ENCODE peak calls at places on chromosomes 16 and 17, in nine cellular contexts. One of them, this sample, is unnamed.

GRCh38 chr17:20256144-20256543 is 211.2 kb downstream of the LGALS9B start:
- DNase-seq in adrenal gland: no peak
- DNase-seq in uterus: no peak
- DNase-seq in H54: no peak
- DNase-seq in Peyer's patch: no peak
- DNase-seq in stomach: no peak
- DNase-seq in K562: no peak
- DNase-seq in A549: no peak
- DNase-seq in right lobe of liver: no peak
- DNase-seq in this sample: no peak

GRCh38 chr17:78781339-78782304 is at the start of gene CYTH1:
- DNase-seq in right lobe of liver: peak; percentile 89
- DNase-seq in Peyer's patch: peak; percentile 69
- DNase-seq in adrenal gland: peak; percentile 57
- DNase-seq in H54: no peak
- DNase-seq in A549: no peak
- DNase-seq in K562: peak; percentile 31
- DNase-seq in stomach: peak; percentile 45
- DNase-seq in uterus: peak; percentile 44
- DNase-seq in this sample: peak; percentile 75

GRCh38 chr17:79707441-79707850 is 23.3 kb upstream of the ENPP7 start:
- DNase-seq in right lobe of liver: peak; percentile 49
- DNase-seq in uterus: no peak
- DNase-seq in Peyer's patch: no peak
- DNase-seq in H54: no peak
- DNase-seq in K562: no peak
- DNase-seq in A549: no peak
- DNase-seq in adrenal gland: no peak
- DNase-seq in stomach: no peak
- DNase-seq in this sample: no peak

GRCh38 chr16:10577305-10578202 is 2.8 kb downstream of the EMP2 start:
- DNase-seq in K562: no peak
- DNase-seq in adrenal gland: no peak
- DNase-seq in A549: no peak
- DNase-seq in uterus: peak; percentile 22
- DNase-seq in stomach: no peak
- DNase-seq in Peyer's patch: no peak
- DNase-seq in H54: no peak
- DNase-seq in right lobe of liver: no peak
- DNase-seq in this sample: no peak

GRCh38 chr16:50547944-50548658 is at the start of gene NKD1:
- DNase-seq in adrenal gland: peak; percentile 72
- DNase-seq in right lobe of liver: peak; percentile 81
- DNase-seq in Peyer's patch: peak; percentile 84
- DNase-seq in uterus: peak; percentile 73
- DNase-seq in stomach: peak; percentile 79
- DNase-seq in A549: peak; percentile 37
- DNase-seq in H54: peak; percentile 48
- DNase-seq in K562: peak; percentile 95
- DNase-seq in this sample: peak; percentile 59

GRCh38 chr16:12704492-12705111 is 99.1 kb downstream of the CPPED1 start:
- DNase-seq in H54: no peak
- DNase-seq in K562: no peak
- DNase-seq in uterus: no peak
- DNase-seq in right lobe of liver: peak; percentile 36
- DNase-seq in adrenal gland: no peak
- DNase-seq in A549: no peak
- DNase-seq in Peyer's patch: no peak
- DNase-seq in stomach: no peak
- DNase-seq in this sample: no peak

GRCh38 chr17:59366773-59367656 is 35.6 kb downstream of the YPEL2 start:
- DNase-seq in Peyer's patch: peak; percentile 62
- DNase-seq in uterus: peak; percentile 71
- DNase-seq in H54: no peak
- DNase-seq in A549: no peak
- DNase-seq in K562: no peak
- DNase-seq in adrenal gland: peak; percentile 44
- DNase-seq in right lobe of liver: peak; percentile 91
- DNase-seq in stomach: peak; percentile 89
- DNase-seq in this sample: no peak

GRCh38 chr17:68777856-68778694 is 176.9 kb upstream of the FAM20A start:
- DNase-seq in adrenal gland: no peak
- DNase-seq in K562: no peak
- DNase-seq in Peyer's patch: no peak
- DNase-seq in H54: no peak
- DNase-seq in stomach: peak; percentile 48
- DNase-seq in A549: no peak
- DNase-seq in uterus: no peak
- DNase-seq in right lobe of liver: no peak
- DNase-seq in this sample: no peak

GRCh38 chr17:82684207-82684903 is 14.1 kb downstream of the RAB40B start:
- DNase-seq in uterus: no peak
- DNase-seq in adrenal gland: no peak
- DNase-seq in right lobe of liver: peak; percentile 84
- DNase-seq in stomach: peak; percentile 61
- DNase-seq in Peyer's patch: peak; percentile 71
- DNase-seq in H54: no peak
- DNase-seq in A549: peak; percentile 81
- DNase-seq in K562: no peak
- DNase-seq in this sample: no peak

GRCh38 chr17:77247609-77248008 is 106.8 kb downstream of the SEC14L1 start:
- DNase-seq in uterus: no peak
- DNase-seq in A549: no peak
- DNase-seq in adrenal gland: no peak
- DNase-seq in H54: no peak
- DNase-seq in stomach: no peak
- DNase-seq in K562: no peak
- DNase-seq in Peyer's patch: no peak
- DNase-seq in right lobe of liver: no peak
- DNase-seq in this sample: no peak

GRCh38 chr17:10048951-10049350 is 143.9 kb upstream of the RCVRN start:
- DNase-seq in right lobe of liver: no peak
- DNase-seq in uterus: no peak
- DNase-seq in H54: no peak
- DNase-seq in K562: no peak
- DNase-seq in A549: no peak
- DNase-seq in Peyer's patch: no peak
- DNase-seq in stomach: no peak
- DNase-seq in adrenal gland: no peak
- DNase-seq in this sample: no peak

GRCh38 chr16:31106509-31107464 is 1.4 kb upstream of the BCKDK start:
- DNase-seq in Peyer's patch: no peak
- DNase-seq in K562: no peak
- DNase-seq in A549: no peak
- DNase-seq in adrenal gland: no peak
- DNase-seq in stomach: no peak
- DNase-seq in H54: no peak
- DNase-seq in right lobe of liver: no peak
- DNase-seq in uterus: no peak
- DNase-seq in this sample: no peak

GRCh38 chr16:31109622-31110021 is 1.4 kb downstream of the BCKDK start:
- DNase-seq in adrenal gland: no peak
- DNase-seq in Peyer's patch: no peak
- DNase-seq in A549: no peak
- DNase-seq in stomach: no peak
- DNase-seq in right lobe of liver: no peak
- DNase-seq in H54: no peak
- DNase-seq in K562: no peak
- DNase-seq in uterus: no peak
- DNase-seq in this sample: no peak

GRCh38 chr16:31107465-31107867 is 720 bp upstream of the BCKDK start:
- DNase-seq in adrenal gland: no peak
- DNase-seq in A549: no peak
- DNase-seq in Peyer's patch: no peak
- DNase-seq in right lobe of liver: no peak
- DNase-seq in H54: no peak
- DNase-seq in K562: no peak
- DNase-seq in uterus: no peak
- DNase-seq in stomach: no peak
- DNase-seq in this sample: no peak

GRCh38 chr16:31108794-31109558 is 790 bp downstream of the BCKDK start:
- DNase-seq in uterus: no peak
- DNase-seq in right lobe of liver: no peak
- DNase-seq in K562: no peak
- DNase-seq in Peyer's patch: no peak
- DNase-seq in adrenal gland: no peak
- DNase-seq in H54: no peak
- DNase-seq in A549: no peak
- DNase-seq in stomach: no peak
- DNase-seq in this sample: no peak

GRCh38 chr16:31108035-31108793 is at the start of gene BCKDK:
- DNase-seq in A549: peak; percentile 69
- DNase-seq in right lobe of liver: peak; percentile 79
- DNase-seq in stomach: peak; percentile 73
- DNase-seq in Peyer's patch: peak; percentile 82
- DNase-seq in adrenal gland: peak; percentile 71
- DNase-seq in H54: peak; percentile 92
- DNase-seq in uterus: peak; percentile 63
- DNase-seq in K562: peak; percentile 88
- DNase-seq in this sample: peak; percentile 75
- TF ChIP-seq POLR2A in A549: peak; percentile 62
- TF ChIP-seq POLR2A in right lobe of liver: peak; percentile 67
- TF ChIP-seq POLR2A in stomach: no peak
- TF ChIP-seq POLR2A in Peyer's patch: no peak
- TF ChIP-seq POLR2A in adrenal gland: peak; percentile 31
- TF ChIP-seq POLR2A in H54: peak; percentile 69
- TF ChIP-seq POLR2A in uterus: peak; percentile 20
- TF ChIP-seq POLR2A in K562: peak; percentile 63
- TF ChIP-seq POLR2A in this sample: peak; percentile 64

GRCh38 chr17:12388206-12388605 is 277.5 kb upstream of the MYOCD start:
- DNase-seq in adrenal gland: no peak
- DNase-seq in Peyer's patch: no peak
- DNase-seq in right lobe of liver: no peak
- DNase-seq in uterus: no peak
- DNase-seq in A549: no peak
- DNase-seq in stomach: no peak
- DNase-seq in H54: no peak
- DNase-seq in K562: no peak
- DNase-seq in this sample: no peak

GRCh38 chr17:12389421-12389820 is 276.3 kb upstream of the MYOCD start:
- DNase-seq in A549: no peak
- DNase-seq in adrenal gland: no peak
- DNase-seq in uterus: no peak
- DNase-seq in Peyer's patch: no peak
- DNase-seq in right lobe of liver: no peak
- DNase-seq in K562: no peak
- DNase-seq in H54: no peak
- DNase-seq in stomach: no peak
- DNase-seq in this sample: no peak

GRCh38 chr17:12391468-12391867 is 274.2 kb upstream of the MYOCD start:
- DNase-seq in right lobe of liver: no peak
- DNase-seq in A549: no peak
- DNase-seq in uterus: no peak
- DNase-seq in stomach: no peak
- DNase-seq in H54: no peak
- DNase-seq in Peyer's patch: no peak
- DNase-seq in K562: no peak
- DNase-seq in adrenal gland: no peak
- DNase-seq in this sample: no peak

DNA sequence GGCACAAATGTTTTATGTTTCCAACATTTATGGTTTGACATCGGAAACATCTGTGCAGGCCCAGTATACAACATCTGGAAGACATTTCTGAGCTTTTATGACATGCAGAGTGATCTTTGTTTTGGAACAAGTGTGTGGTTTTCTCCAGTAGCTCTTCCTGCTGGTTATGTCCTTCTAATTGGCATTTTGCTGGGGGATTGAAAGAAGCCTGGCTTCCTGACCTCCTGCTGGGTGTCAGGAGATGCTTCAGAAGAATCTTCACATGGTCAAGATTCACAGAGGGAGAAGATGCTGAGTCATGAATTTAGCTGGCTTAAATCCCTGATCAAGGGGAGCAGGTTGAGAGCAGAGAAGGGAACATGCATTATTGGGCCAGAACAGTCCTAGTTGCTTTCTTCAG is 279.4 kb upstream of the MYOCD start:
- DNase-seq in right lobe of liver: no peak
- DNase-seq in stomach: no peak
- DNase-seq in K562: no peak
- DNase-seq in H54: no peak
- DNase-seq in A549: no peak
- DNase-seq in uterus: no peak
- DNase-seq in adrenal gland: no peak
- DNase-seq in Peyer's patch: no peak
- DNase-seq in this sample: no peak
- TF ChIP-seq POLR2A in right lobe of liver: no peak
- TF ChIP-seq POLR2A in stomach: no peak
- TF ChIP-seq POLR2A in K562: no peak
- TF ChIP-seq POLR2A in H54: no peak
- TF ChIP-seq POLR2A in A549: no peak
- TF ChIP-seq POLR2A in uterus: no peak
- TF ChIP-seq POLR2A in adrenal gland: no peak
- TF ChIP-seq POLR2A in Peyer's patch: no peak
- TF ChIP-seq POLR2A in this sample: no peak

GRCh38 chr17:1108560-1108809 is 71.3 kb downstream of the ABR start:
- DNase-seq in right lobe of liver: no peak
- DNase-seq in A549: no peak
- DNase-seq in uterus: no peak
- DNase-seq in K562: no peak
- DNase-seq in stomach: no peak
- DNase-seq in adrenal gland: no peak
- DNase-seq in H54: no peak
- DNase-seq in Peyer's patch: no peak
- DNase-seq in this sample: no peak

GRCh38 chr17:1109606-1110523 is 69.9 kb downstream of the ABR start:
- DNase-seq in uterus: no peak
- DNase-seq in Peyer's patch: peak; percentile 90
- DNase-seq in right lobe of liver: no peak
- DNase-seq in stomach: peak; percentile 62
- DNase-seq in A549: no peak
- DNase-seq in H54: no peak
- DNase-seq in adrenal gland: no peak
- DNase-seq in K562: no peak
- DNase-seq in this sample: peak; percentile 56

GRCh38 chr17:1110524-1110843 is 69.3 kb downstream of the ABR start:
- DNase-seq in Peyer's patch: no peak
- DNase-seq in H54: no peak
- DNase-seq in adrenal gland: no peak
- DNase-seq in right lobe of liver: no peak
- DNase-seq in A549: no peak
- DNase-seq in stomach: no peak
- DNase-seq in K562: no peak
- DNase-seq in uterus: no peak
- DNase-seq in this sample: no peak

GRCh38 chr17:1107777-1108559 is 71.8 kb downstream of the ABR start:
- DNase-seq in right lobe of liver: no peak
- DNase-seq in stomach: no peak
- DNase-seq in Peyer's patch: peak; percentile 71
- DNase-seq in adrenal gland: no peak
- DNase-seq in H54: no peak
- DNase-seq in K562: no peak
- DNase-seq in A549: no peak
- DNase-seq in uterus: no peak
- DNase-seq in this sample: no peak

GRCh38 chr17:1108810-1109605 is 70.8 kb downstream of the ABR start:
- DNase-seq in K562: no peak
- DNase-seq in H54: no peak
- DNase-seq in uterus: no peak
- DNase-seq in A549: peak; percentile 48
- DNase-seq in stomach: peak; percentile 71
- DNase-seq in right lobe of liver: no peak
- DNase-seq in adrenal gland: peak; percentile 56
- DNase-seq in Peyer's patch: peak; percentile 86
- DNase-seq in this sample: peak; percentile 63
- TF ChIP-seq POLR2A in K562: no peak
- TF ChIP-seq POLR2A in H54: peak; percentile 49
- TF ChIP-seq POLR2A in uterus: no peak
- TF ChIP-seq POLR2A in A549: peak; percentile 45
- TF ChIP-seq POLR2A in stomach: no peak
- TF ChIP-seq POLR2A in right lobe of liver: peak; percentile 24
- TF ChIP-seq POLR2A in adrenal gland: peak; percentile 32
- TF ChIP-seq POLR2A in Peyer's patch: peak; percentile 76
- TF ChIP-seq POLR2A in this sample: no peak

GRCh38 chr17:56833023-56833811 is 503 bp downstream of the C17orf67 start:
- DNase-seq in Peyer's patch: peak; percentile 77
- DNase-seq in adrenal gland: peak; percentile 55
- DNase-seq in uterus: peak; percentile 51
- DNase-seq in right lobe of liver: peak; percentile 74
- DNase-seq in stomach: peak; percentile 63
- DNase-seq in A549: peak; percentile 49
- DNase-seq in K562: peak; percentile 64
- DNase-seq in H54: peak; percentile 82
- DNase-seq in this sample: peak; percentile 94
- TF ChIP-seq POLR2A in Peyer's patch: peak; percentile 32
- TF ChIP-seq POLR2A in adrenal gland: no peak
- TF ChIP-seq POLR2A in uterus: peak; percentile 18
- TF ChIP-seq POLR2A in right lobe of liver: peak; percentile 32
- TF ChIP-seq POLR2A in stomach: no peak
- TF ChIP-seq POLR2A in A549: peak; percentile 45
- TF ChIP-seq POLR2A in K562: no peak
- TF ChIP-seq POLR2A in H54: peak; percentile 46
- TF ChIP-seq POLR2A in this sample: peak; percentile 30

This sample was measured in erythroblast.